ENCODE peak calls at places on chromosomes 13 and 19, in nine cellular contexts. Z is NCI-H187, E is sciatic nerve, K is DMS153, M is AML-193, U is MCF 10A, H is tibial artery, P is Kasumi-1, R is activated B cell treated with CpG ODN at 0.5 μM for 24 hours. L is an unnamed sample.

GRCh38 chr13:48159436-48160225 is 64.7 kb upstream of the MED4 start:
- DNase-seq in K (no peak), R (no peak), Z (no peak), U (peak; percentile 63), M (no peak), E (no peak), H (no peak), P (no peak), L (peak; percentile 65)

GRCh38 chr13:97278395-97279078 is 56.4 kb downstream of the MBNL2 start:
- DNase-seq in H (no peak), P (no peak), Z (no peak), E (no peak), U (peak; percentile 66), R (no peak), K (no peak), M (no peak), L (peak; percentile 81)

GRCh38 chr13:39036212-39036611 is 1.7 kb downstream of the PROSER1 start:
- DNase-seq in R (no peak), H (no peak), U (peak; percentile 42), E (no peak), K (no peak), M (peak; percentile 14), Z (no peak), P (no peak), L (peak; percentile 37)

GRCh38 chr13:77310579-77311279 is 16.2 kb downstream of the MYCBP2 start:
- DNase-seq in P (no peak), H (no peak), U (no peak), Z (no peak), R (no peak), K (no peak), M (no peak), E (no peak), L (peak; percentile 50)

GRCh38 chr13:101449971-101450748 is 2.3 kb upstream of the ITGBL1 start:
- DNase-seq in U (peak; percentile 95), Z (no peak), K (no peak), M (no peak), H (no peak), E (no peak), P (no peak), R (no peak), L (peak; percentile 93)

GRCh38 chr13:79626924-79627323 is 146.0 kb downstream of the NDFIP2 start:
- DNase-seq in K (no peak), U (peak; percentile 70), R (no peak), Z (no peak), M (no peak), H (no peak), E (no peak), P (no peak), L (no peak)

GRCh38 chr13:50594276-50594970 is 249.1 kb downstream of the DLEU7 start:
- DNase-seq in U (no peak), P (peak; percentile 25), K (no peak), R (peak; percentile 76), M (peak; percentile 5), H (no peak), E (peak; percentile 83), Z (peak; percentile 36), L (no peak)

GRCh38 chr13:113777311-113778260 is 18.6 kb downstream of the TMEM255B start:
- DNase-seq in P (peak; percentile 14), K (no peak), Z (no peak), R (no peak), H (no peak), E (peak; percentile 48), M (no peak), U (no peak), L (peak; percentile 52)

GRCh38 chr13:38804536-38804935 is 117.7 kb downstream of the FREM2 start:
- DNase-seq in Z (no peak), K (no peak), H (no peak), U (peak; percentile 15), P (no peak), M (no peak), R (no peak), E (no peak), L (peak; percentile 30)

GRCh38 chr13:50598338-50598737 is 245.2 kb downstream of the DLEU7 start:
- DNase-seq in Z (no peak), M (no peak), U (no peak), P (no peak), R (no peak), E (no peak), K (no peak), H (no peak), L (no peak)

GRCh38 chr19:18520848-18521691 is 800 bp downstream of the ELL start:
- DNase-seq in R (peak; percentile 54), H (peak; percentile 59), U (peak; percentile 28), P (peak; percentile 13), Z (no peak), E (peak; percentile 77), M (peak; percentile 41), K (no peak), L (peak; percentile 63)

GRCh38 chr13:105232403-105232802 is 1303.1 kb downstream of the EFNB2 start:
- DNase-seq in Z (no peak), R (no peak), U (no peak), E (no peak), H (no peak), M (no peak), K (no peak), P (no peak), L (no peak)

GRCh38 chr13:64688893-64689677 is 2541.1 kb downstream of the PCDH9 start:
- DNase-seq in M (no peak), E (no peak), K (no peak), P (no peak), Z (no peak), R (no peak), H (no peak), U (no peak), L (peak; percentile 52)

GRCh38 chr13:44713793-44714469 is 137.8 kb upstream of the TSC22D1 start:
- DNase-seq in R (no peak), E (no peak), P (no peak), K (no peak), Z (no peak), M (no peak), U (peak; percentile 88), H (peak; percentile 43), L (peak; percentile 95)

GRCh38 chr19:555474-555808 is 11.6 kb downstream of the GZMM start:
- DNase-seq in E (no peak), P (no peak), R (no peak), Z (no peak), K (no peak), H (no peak), M (no peak), U (no peak), L (no peak)

GRCh38 chr19:16070366-16070990 is 5.8 kb upstream of the TPM4 start:
- DNase-seq in K (peak; percentile 60), Z (no peak), R (peak; percentile 64), U (peak; percentile 85), P (peak; percentile 38), M (no peak), E (no peak), H (peak; percentile 73), L (peak; percentile 85)

GRCh38 chr13:112127564-112127963 is 60.6 kb downstream of the SOX1 start:
- DNase-seq in K (no peak), E (no peak), H (no peak), Z (no peak), U (no peak), P (no peak), M (no peak), R (no peak), L (no peak)